ENCODE peak calls at places on chromosomes 2 and 18, in seven cellular contexts. Q is NB4, B is GM12892, L is IMR-90, R is tibial nerve, C is gastrocnemius medialis, T is Peyer's patch. V is an unnamed sample.

GRCh38 chr2:218032336-218033171 is 29.8 kb upstream of the TNS1 start:
- DNase-seq in C (no peak), L (no peak), B (no peak), T (no peak), Q (no peak), R (no peak), V (peak)

GRCh38 chr2:143015681-143016080 is 113.5 kb upstream of the ARHGAP15 start:
- DNase-seq in C (no peak), B (no peak), T (no peak), L (peak), R (no peak), Q (no peak), V (no peak)

GRCh38 chr2:172680595-172681176 is 55.0 kb upstream of the RAPGEF4 start:
- DNase-seq in B (no peak), C (no peak), L (no peak), T (no peak), R (no peak), Q (no peak), V (no peak)

GRCh38 chr2:35783723-35784122 is 571.9 kb upstream of the CRIM1 start:
- DNase-seq in C (no peak), L (no peak), B (no peak), T (no peak), R (no peak), Q (no peak), V (no peak)

GRCh38 chr2:149745396-149745925 is 157.9 kb upstream of the MMADHC start:
- DNase-seq in T (no peak), L (no peak), B (no peak), C (no peak), R (no peak), Q (no peak), V (no peak)

GRCh38 chr2:219521066-219521880 is 7.0 kb downstream of the ASIC4 start:
- DNase-seq in L (peak), B (no peak), T (no peak), R (no peak), Q (peak), C (no peak), V (no peak)

GRCh38 chr18:77059294-77059916 is 73.2 kb downstream of the MBP start:
- DNase-seq in B (no peak), R (no peak), C (peak), L (peak), Q (peak), T (no peak), V (peak)

GRCh38 chr2:9152975-9153402 is 53.6 kb upstream of the ASAP2 start:
- DNase-seq in L (no peak), R (no peak), T (no peak), B (no peak), Q (no peak), C (no peak), V (no peak)

GRCh38 chr18:27004056-27004829 is 138.7 kb upstream of the AQP4 start:
- DNase-seq in L (no peak), B (no peak), T (no peak), R (no peak), C (no peak), Q (peak), V (no peak)

GRCh38 chr2:162490795-162491470 is 147.0 kb downstream of the GCA start:
- DNase-seq in C (no peak), T (no peak), L (no peak), R (no peak), Q (no peak), B (no peak), V (no peak)

GRCh38 chr2:134458454-134458853 is 204.6 kb downstream of the MGAT5 start:
- DNase-seq in Q (no peak), R (no peak), L (no peak), T (no peak), C (no peak), B (no peak), V (no peak)

GRCh38 chr2:128663371-128664050 is 344.8 kb upstream of the HS6ST1 start:
- DNase-seq in R (no peak), B (no peak), T (no peak), Q (no peak), C (no peak), L (no peak), V (peak)

GRCh38 chr2:2938481-2938880 is 439.1 kb downstream of the EIPR1 start:
- DNase-seq in L (no peak), C (no peak), Q (no peak), T (no peak), B (no peak), R (no peak), V (no peak)

GRCh38 chr2:147689510-147689909 is 155.3 kb upstream of the ACVR2A start:
- DNase-seq in R (no peak), Q (peak), B (peak), T (no peak), C (no peak), L (no peak), V (no peak)

GRCh38 chr2:119473621-119474370 is 42.1 kb downstream of the TMEM37 start:
- DNase-seq in C (no peak), R (no peak), T (no peak), Q (no peak), L (no peak), B (no peak), V (no peak)

GRCh38 chr2:220143336-220143735 is 515.9 kb downstream of the SLC4A3 start:
- DNase-seq in L (peak), Q (peak), T (no peak), B (no peak), R (no peak), C (no peak), V (no peak)

GRCh38 chr2:240933966-240934700 is 28.0 kb downstream of the CROCC2 start:
- DNase-seq in Q (no peak), C (peak), T (peak), L (no peak), B (no peak), R (peak), V (peak)

GRCh38 chr18:74271656-74272055 is 20.1 kb downstream of the CYB5A start:
- DNase-seq in B (no peak), C (no peak), R (no peak), Q (no peak), T (no peak), L (peak), V (no peak)

GRCh38 chr18:67813380-67814028 is 297.0 kb upstream of the DSEL start:
- DNase-seq in T (no peak), Q (no peak), R (no peak), B (no peak), L (no peak), C (no peak), V (no peak)

GRCh38 chr2:120105360-120105759 is 92.5 kb downstream of the EPB41L5 start:
- DNase-seq in B (no peak), Q (no peak), T (no peak), C (no peak), R (no peak), L (peak), V (no peak)

GRCh38 chr2:144582651-144583361 is 62.9 kb upstream of the ZEB2 start:
- DNase-seq in Q (no peak), T (no peak), C (no peak), L (no peak), B (no peak), R (no peak), V (no peak)

GRCh38 chr18:54762386-54762785 is 65.9 kb upstream of the RAB27B start:
- DNase-seq in R (no peak), T (no peak), C (no peak), B (no peak), Q (peak), L (no peak), V (no peak)

GRCh38 chr2:167336213-167336612 is 447.9 kb downstream of the XIRP2 start:
- DNase-seq in R (no peak), L (no peak), C (no peak), Q (no peak), T (no peak), B (no peak), V (no peak)

GRCh38 chr18:54776282-54776977 is 51.8 kb upstream of the RAB27B start:
- DNase-seq in R (no peak), T (no peak), B (no peak), C (peak), L (peak), Q (peak), V (no peak)

GRCh38 chr18:13530879-13531387 is 195.4 kb downstream of the FAM210A start:
- DNase-seq in T (no peak), C (peak), B (no peak), R (peak), Q (peak), L (peak), V (peak)

GRCh38 chr18:59469463-59470180 is 110.6 kb upstream of the LMAN1 start:
- DNase-seq in R (no peak), T (no peak), C (no peak), B (no peak), Q (no peak), L (no peak), V (no peak)

GRCh38 chr2:109331864-109332848 is 203.2 kb downstream of the SH3RF3 start:
- DNase-seq in Q (peak), B (no peak), C (peak), L (peak), T (peak), R (peak), V (peak)
- TF ChIP-seq POLR2A in Q (no peak), B (no peak), C (no peak), L (peak), T (no peak), R (no peak), V (no peak)

DNA sequence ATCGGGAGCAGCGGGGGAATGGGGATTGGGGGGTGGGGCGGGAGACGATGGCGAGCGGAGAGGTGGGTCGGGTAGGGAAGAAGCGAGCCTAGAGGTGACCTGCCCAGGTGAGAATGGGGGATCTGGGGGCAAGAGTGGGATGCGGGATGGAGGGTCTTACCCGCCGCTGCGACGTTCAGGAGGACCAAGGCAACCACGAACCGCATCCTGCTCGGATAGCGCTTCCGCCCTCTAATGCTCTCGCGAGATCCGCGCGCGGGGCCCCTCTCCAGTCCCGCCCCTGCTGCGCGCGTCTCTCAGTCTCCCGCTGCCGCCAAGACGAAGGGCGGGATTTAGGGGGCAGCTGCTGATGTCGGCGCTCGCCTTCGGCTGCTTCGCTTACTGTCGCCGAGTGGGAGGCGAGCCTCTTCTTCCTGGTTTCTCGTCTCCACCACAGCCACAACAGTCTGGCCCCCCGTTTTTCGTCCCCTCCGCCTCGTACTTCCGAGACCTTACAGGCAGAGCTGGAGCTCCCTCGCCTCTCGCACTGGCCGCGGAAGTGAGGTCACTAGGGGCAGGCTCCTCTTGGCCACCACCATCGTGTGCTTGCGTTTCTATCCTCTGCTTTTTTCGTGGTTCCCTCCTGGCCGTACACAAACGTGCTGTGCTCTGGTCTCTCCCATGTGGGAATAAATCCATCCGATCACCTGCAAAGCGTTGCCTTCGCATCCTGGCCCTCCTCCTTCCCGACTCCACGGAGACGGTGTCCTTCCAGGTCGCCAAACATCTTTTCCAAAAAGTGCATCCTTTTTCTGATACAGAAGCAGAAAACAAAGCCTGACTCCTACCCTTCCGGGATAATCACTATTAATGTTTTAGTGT is at the start of gene TGOLN2:
- DNase-seq in R (peak), L (peak), T (peak), C (peak), Q (peak), B (peak), V (peak)
- TF ChIP-seq POLR2A in R (peak), L (peak), T (peak), C (peak), Q (peak), B (peak), V (no peak)

GRCh38 chr2:66434679-66435548 is at the start of gene MEIS1:
- DNase-seq in L (peak), B (no peak), Q (peak), T (peak), R (peak), C (peak), V (peak)

GRCh38 chr2:66435549-66435875 is 587 bp downstream of the MEIS1 start:
- DNase-seq in T (no peak), L (no peak), C (no peak), Q (no peak), R (no peak), B (no peak), V (no peak)

GRCh38 chr2:66432801-66433694 is 1.9 kb upstream of the MEIS1 start:
- DNase-seq in Q (no peak), C (peak), T (peak), B (no peak), R (peak), L (peak), V (peak)

GRCh38 chr2:66433695-66433944 is 1.3 kb upstream of the MEIS1 start:
- DNase-seq in B (no peak), Q (no peak), C (no peak), L (no peak), R (no peak), T (no peak), V (no peak)

DNA sequence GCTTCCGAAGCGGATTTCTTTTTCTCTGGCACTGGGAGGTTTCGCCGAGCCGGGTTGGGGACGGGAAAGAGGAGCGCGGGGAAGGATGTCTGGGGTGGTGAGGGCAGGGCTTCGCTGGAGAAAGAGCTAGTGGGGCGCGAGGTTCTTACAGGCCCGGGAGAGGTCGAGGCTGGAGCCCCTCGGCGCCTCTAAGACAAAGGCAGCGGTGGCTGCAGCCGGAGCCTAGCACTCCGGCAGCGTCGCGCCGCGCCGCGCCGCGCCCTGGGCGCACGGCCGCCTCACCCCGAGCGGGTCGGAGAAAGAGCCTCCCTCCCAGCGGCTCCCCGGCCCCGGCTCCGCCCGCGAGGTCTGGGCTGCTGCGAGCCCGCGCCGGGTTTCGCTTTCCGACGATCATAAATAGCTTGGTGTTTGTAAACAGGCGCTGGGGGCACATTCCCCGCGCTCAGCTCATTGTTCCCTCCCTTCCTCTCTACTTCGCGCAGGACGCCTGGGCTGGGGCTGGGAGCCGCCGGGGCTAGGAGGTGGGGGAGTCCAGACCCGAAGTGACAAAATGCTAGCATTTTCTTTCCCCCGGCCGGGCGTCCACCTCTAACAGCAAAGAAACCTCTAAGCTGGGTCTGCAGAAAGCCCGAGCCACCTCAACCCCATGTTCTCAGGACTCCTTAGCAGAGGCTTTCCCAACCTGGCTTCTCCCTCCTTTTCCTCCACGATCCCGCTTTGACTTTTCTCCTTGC is 813 bp upstream of the MEIS1 start:
- DNase-seq in T (peak), B (no peak), Q (peak), R (no peak), C (no peak), L (peak), V (no peak)
- TF ChIP-seq POLR2A in T (no peak), B (no peak), Q (no peak), R (no peak), C (no peak), L (peak), V (no peak)

DNA sequence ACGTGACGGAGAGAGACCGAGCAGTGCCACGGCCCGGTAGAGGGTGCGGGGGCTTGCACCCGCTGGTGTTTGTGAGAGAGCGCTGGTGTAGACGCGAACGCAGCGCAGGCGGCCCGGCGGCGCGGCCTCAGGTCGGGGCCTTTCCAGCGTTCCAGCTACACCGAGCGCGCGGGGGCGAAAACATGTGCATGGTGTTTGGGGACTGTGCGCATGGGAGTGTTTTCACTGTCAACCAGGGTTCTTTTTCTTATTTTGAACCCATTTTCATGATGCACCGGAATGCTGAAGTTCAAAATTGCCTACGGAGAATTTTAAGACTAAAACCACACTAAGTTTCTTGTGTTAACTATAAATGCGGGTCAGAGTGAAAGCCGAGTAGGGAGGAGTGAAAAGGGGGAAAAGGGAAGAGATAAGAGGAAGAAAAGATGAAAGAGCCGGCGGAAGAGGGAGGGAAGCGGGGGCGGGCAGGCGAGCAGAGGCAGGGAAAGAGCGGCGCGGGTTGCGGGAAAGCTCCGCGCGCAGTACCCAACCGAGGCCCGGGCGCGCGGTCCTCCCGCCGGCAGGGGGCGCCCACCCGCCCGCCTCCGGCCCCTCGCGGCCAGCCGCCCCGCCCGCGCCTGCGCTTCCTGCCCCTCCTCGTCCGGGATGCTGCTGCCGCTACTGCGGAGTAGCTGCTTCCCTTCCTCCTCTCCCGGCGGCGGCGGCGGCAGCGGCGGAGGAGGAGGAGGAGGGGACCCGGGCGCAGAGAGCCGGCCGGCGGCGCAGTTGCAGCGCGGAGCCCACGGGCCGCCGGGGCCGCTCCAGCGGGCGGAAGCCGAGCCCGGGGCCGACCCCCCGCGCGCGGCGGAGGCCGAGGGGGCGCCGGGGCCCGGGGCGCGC is at the start of gene RAB12:
- DNase-seq in L (peak), R (peak), Q (peak), B (peak), C (peak), T (peak), V (peak)
- TF ChIP-seq POLR2A in L (peak), R (peak), Q (peak), B (peak), C (peak), T (no peak), V (no peak)

GRCh38 chr2:171160630-171161424 is at the start of gene TLK1:
- DNase-seq in L (peak), C (peak), Q (peak), B (peak), T (peak), R (peak), V (peak)
- TF ChIP-seq POLR2A in L (peak), C (peak), Q (peak), B (peak), T (peak), R (peak), V (no peak)

DNA sequence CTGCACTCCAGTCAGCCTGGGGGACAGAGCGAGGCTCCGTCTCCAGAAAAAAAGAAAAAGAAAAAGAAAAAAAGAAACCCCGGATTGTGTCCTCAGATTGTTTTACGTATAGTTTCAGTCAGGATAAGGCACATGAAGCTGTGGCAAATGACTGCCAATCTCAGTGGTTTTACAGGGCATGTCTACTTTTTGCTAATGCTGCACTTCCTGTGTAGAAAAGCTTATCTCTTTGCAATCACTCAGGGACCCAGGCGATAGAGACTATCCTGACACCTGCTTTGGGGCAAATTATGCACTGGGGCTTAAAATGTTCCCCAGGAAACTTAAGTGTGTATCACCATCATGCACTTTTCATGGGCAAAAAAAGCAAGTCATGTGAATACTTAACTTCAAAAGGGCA is 103.7 kb upstream of the MEIS1 start:
- DNase-seq in B (no peak), T (no peak), R (no peak), L (no peak), C (no peak), Q (no peak), V (no peak)
- TF ChIP-seq POLR2A in B (no peak), T (no peak), R (no peak), L (no peak), C (no peak), Q (no peak), V (no peak)